ENCODE peak calls at places on chromosome 2, in four cellular contexts. S, X, W and Y are unnamed samples.

GRCh38 chr2:118321436-118322100 is 233.3 kb downstream of the INSIG2 start:
- DNase-seq in S (no peak), X (no peak), W (no peak), Y (no peak)

GRCh38 chr2:166545473-166545872 is 51.4 kb upstream of the SCN7A start:
- DNase-seq in S (no peak), X (no peak), W (no peak), Y (no peak)

GRCh38 chr2:209771474-209772292 is at the start of gene UNC80:
- DNase-seq in S (no peak), X (no peak), W (peak), Y (peak)

GRCh38 chr2:48719480-48720177 is 35.9 kb downstream of the LHCGR start:
- DNase-seq in S (no peak), X (no peak), W (no peak), Y (no peak)

GRCh38 chr2:101790856-101791255 is 93.3 kb downstream of the MAP4K4 start:
- DNase-seq in S (no peak), X (no peak), W (peak), Y (no peak)

GRCh38 chr2:239720411-239721365 is 304.5 kb downstream of the NDUFA10 start:
- DNase-seq in S (no peak), X (no peak), W (no peak), Y (peak)

GRCh38 chr2:42324949-42325348 is 36.1 kb downstream of the COX7A2L start:
- DNase-seq in S (no peak), X (no peak), W (no peak), Y (no peak)

GRCh38 chr2:151478011-151478410 is 68.3 kb downstream of the RIF1 start:
- DNase-seq in S (no peak), X (no peak), W (no peak), Y (no peak)

GRCh38 chr2:227748079-227748478 is 2.4 kb downstream of the SCYGR8 start:
- DNase-seq in S (no peak), X (no peak), W (no peak), Y (no peak)

GRCh38 chr2:42840141-42840540 is 47.8 kb upstream of the HAAO start:
- DNase-seq in S (no peak), X (no peak), W (no peak), Y (no peak)

DNA sequence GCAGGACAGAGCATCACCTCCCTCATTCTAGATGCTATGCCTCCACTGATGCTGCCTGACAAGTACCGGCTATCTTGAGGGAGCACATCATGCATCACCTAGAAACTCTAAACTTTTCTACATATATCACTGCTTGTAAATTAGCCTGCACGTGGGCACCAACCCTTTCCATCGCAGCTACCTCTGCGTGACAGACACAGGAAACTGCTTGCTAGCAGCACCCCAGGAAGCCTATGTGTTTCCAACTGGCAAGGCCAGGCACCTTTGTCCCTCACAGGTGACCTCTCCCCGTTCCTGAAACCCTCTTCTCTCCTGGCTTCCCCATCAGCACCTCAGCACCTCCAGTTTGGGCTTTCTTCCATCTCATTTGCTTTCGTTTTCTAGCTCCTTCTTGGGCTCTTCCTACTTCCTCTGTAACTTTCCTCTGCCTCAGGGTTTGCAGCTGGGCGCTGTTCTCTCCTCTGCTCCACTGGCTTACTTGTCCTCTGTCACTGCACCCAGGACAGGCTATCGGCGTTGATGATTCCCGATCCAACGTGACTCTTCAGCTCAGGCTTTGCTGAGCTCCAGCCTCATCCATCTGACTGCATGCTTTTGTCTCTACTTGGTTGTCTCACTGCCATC is 362.6 kb downstream of the CYRIA start:
- DNase-seq in S (no peak), X (no peak), W (no peak), Y (no peak)
- H3K4me3 ChIP-seq in S (no peak), X (no peak), W (no peak), Y (no peak)

DNA sequence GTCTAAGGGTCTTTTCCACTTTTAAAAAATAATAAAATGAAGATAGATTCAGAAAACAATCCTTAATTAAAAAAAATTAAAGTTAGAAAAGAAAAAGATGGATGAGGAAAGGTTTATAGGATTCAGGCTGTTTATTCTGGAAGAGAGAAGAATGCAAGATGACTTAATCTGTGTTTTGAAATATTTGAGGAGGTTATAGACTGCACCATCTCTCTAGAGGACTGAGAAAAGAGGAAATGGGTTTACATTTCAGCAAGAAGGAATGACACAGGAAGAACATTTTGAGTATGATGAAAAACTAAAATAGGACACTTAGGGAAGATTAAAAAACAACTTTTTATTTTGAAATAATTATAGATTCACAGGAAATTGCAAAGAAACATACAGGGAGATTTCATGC is 74.9 kb downstream of the CERS6 start:
- DNase-seq in S (no peak), X (no peak), W (no peak), Y (no peak)
- H3K4me3 ChIP-seq in S (no peak), X (no peak), W (no peak), Y (no peak)

GRCh38 chr2:241560181-241560882 is 1.8 kb downstream of the BOK start:
- DNase-seq in S (no peak), X (no peak), W (no peak), Y (no peak)
- H3K4me3 ChIP-seq in S (no peak), X (no peak), W (peak), Y (no peak)

DNA sequence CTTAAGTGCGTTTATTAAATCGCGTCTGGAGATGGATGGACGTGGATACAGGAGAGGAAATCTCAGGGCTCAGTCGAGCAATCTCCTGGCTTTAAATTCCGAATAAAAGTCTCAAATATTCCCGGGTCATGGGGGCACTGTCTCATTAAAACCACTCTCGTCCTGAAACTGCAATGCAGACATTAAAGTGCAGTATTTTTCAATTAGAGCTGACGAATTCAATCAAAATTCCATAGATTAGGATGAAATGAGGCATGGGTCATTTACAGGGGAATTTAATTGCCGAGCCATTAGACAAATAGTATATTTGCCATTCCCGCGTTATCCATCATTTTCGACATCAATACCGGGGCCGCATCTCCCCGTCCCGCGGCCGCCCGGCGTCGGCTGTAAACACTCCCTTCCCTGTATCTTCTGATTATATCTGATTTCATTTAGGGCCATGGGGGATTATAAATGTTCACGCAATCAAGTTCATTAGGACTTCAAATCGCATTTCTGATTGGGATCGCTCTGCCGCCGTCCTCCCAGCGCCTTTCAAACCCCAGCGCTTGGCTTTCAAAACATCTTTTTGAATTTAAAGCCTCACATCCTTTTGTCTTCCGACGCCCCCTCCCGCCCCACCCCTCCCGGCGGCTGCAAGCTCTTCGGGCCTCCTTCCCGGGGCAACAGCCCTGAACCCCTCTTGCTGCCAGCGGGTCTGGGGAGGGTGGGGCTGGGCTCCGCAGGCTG is 10.9 kb upstream of the GBX2 start:
- DNase-seq in S (no peak), X (no peak), W (no peak), Y (no peak)
- H3K4me3 ChIP-seq in S (no peak), X (no peak), W (no peak), Y (no peak)

GRCh38 chr2:106147159-106147558 is 46.9 kb downstream of the UXS1 start:
- DNase-seq in S (no peak), X (no peak), W (no peak), Y (no peak)
- H3K4me3 ChIP-seq in S (no peak), X (no peak), W (no peak), Y (no peak)

GRCh38 chr2:226694142-226694541 is 105.5 kb downstream of the IRS1 start:
- DNase-seq in S (no peak), X (no peak), W (no peak), Y (no peak)
- H3K4me3 ChIP-seq in S (no peak), X (no peak), W (no peak), Y (no peak)

DNA sequence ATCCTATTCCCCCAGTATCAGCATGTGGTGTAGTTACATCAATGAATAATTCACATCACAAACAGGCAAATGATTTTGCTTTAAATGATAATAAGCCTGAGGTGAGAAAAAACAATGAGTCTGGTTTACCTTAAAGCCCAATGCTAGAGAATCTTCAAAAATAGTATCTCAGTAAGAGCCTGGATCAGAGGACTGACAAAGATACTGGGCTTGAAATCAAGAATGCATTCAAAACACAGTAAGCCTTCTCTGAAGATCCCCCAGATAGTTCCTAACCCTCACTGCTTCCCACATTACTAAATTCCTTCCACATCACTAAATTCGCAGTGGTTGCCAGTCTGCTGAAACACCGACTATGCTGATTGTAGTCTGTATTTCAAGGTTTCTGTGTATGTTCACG is 514.9 kb downstream of the SUCLG1 start:
- DNase-seq in S (no peak), X (no peak), W (no peak), Y (no peak)
- H3K4me3 ChIP-seq in S (no peak), X (no peak), W (no peak), Y (no peak)

DNA sequence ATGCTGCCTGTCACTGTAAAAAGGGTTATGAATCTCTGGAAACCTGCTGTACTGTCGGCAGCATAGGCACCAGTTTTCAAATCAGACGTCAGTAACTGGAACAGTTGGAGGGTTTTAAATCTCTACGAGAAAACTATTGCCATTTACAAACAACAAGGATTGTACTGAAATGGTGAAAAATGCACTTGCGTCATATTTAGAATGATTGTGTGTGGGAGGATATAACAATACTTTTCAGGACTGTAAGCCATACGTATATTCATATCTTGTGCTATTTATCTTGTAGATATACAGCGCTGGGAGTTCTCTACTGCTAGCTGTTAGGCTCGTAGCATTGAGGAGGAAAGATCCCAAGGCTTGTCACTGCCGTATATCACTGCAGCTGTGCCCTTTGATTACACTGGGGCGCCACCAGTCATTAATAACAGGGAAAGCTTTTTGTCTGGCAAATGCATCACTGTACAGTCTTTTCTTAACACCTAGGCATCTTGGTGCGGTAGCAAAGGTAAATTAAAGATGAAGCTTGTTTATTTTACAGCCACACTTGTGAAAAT is 320.8 kb downstream of the MTX2 start:
- DNase-seq in S (no peak), X (no peak), W (no peak), Y (no peak)
- H3K4me3 ChIP-seq in S (no peak), X (no peak), W (no peak), Y (no peak)

GRCh38 chr2:215362562-215362904 is 50.7 kb downstream of the ATIC start:
- DNase-seq in S (no peak), X (no peak), W (no peak), Y (no peak)

GRCh38 chr2:215363039-215363438 is 51.2 kb downstream of the ATIC start:
- DNase-seq in S (no peak), X (no peak), W (no peak), Y (no peak)

GRCh38 chr2:215361876-215362561 is 50.2 kb downstream of the ATIC start:
- DNase-seq in S (no peak), X (no peak), W (no peak), Y (no peak)

GRCh38 chr2:215364157-215365155 is 52.6 kb downstream of the ATIC start:
- DNase-seq in S (no peak), X (no peak), W (no peak), Y (no peak)

GRCh38 chr2:215363461-215364156 is 51.8 kb downstream of the ATIC start:
- DNase-seq in S (no peak), X (no peak), W (no peak), Y (no peak)
- H3K4me3 ChIP-seq in S (no peak), X (no peak), W (no peak), Y (no peak)